ENCODE peak calls at places on chromosomes 4 and X, in six cellular contexts. One of them, this sample, is unnamed.

GRCh38 chr4:7061815-7062214 is 6.0 kb downstream of the GRPEL1 start:
- DNase-seq in M059J: no peak
- DNase-seq in NT2/D1: no peak
- DNase-seq in NCI-H2171: no peak
- DNase-seq in mucosa of gallbladder: no peak
- DNase-seq in suprapubic skin: no peak
- DNase-seq in this sample: no peak

GRCh38 chr4:104494822-104495559 is at the start of gene CXXC4:
- DNase-seq in suprapubic skin: peak; percentile 68
- DNase-seq in M059J: peak; percentile 19
- DNase-seq in NCI-H2171: peak; percentile 8
- DNase-seq in NT2/D1: no peak
- DNase-seq in mucosa of gallbladder: peak; percentile 57
- DNase-seq in this sample: peak; percentile 45

GRCh38 chrX:16465081-16465876 is 184.7 kb upstream of the S100G start:
- DNase-seq in NCI-H2171: no peak
- DNase-seq in suprapubic skin: no peak
- DNase-seq in NT2/D1: no peak
- DNase-seq in mucosa of gallbladder: no peak
- DNase-seq in M059J: peak; percentile 38
- DNase-seq in this sample: peak; percentile 29

GRCh38 chr4:125313989-125314602 is 659 bp upstream of the FAT4 start:
- DNase-seq in mucosa of gallbladder: no peak
- DNase-seq in NT2/D1: no peak
- DNase-seq in M059J: no peak
- DNase-seq in NCI-H2171: no peak
- DNase-seq in suprapubic skin: no peak
- DNase-seq in this sample: no peak

GRCh38 chr4:113397114-113397701 is 347.8 kb downstream of the ANK2 start:
- DNase-seq in NT2/D1: no peak
- DNase-seq in M059J: peak; percentile 9
- DNase-seq in suprapubic skin: no peak
- DNase-seq in mucosa of gallbladder: peak; percentile 14
- DNase-seq in NCI-H2171: no peak
- DNase-seq in this sample: peak; percentile 41

GRCh38 chr4:56859841-56860240 is 38.3 kb upstream of the SPINK2 start:
- DNase-seq in M059J: no peak
- DNase-seq in suprapubic skin: no peak
- DNase-seq in NCI-H2171: no peak
- DNase-seq in NT2/D1: no peak
- DNase-seq in mucosa of gallbladder: no peak
- DNase-seq in this sample: no peak

GRCh38 chr4:92035666-92036065 is 268.1 kb upstream of the GRID2 start:
- DNase-seq in NCI-H2171: no peak
- DNase-seq in NT2/D1: no peak
- DNase-seq in suprapubic skin: no peak
- DNase-seq in mucosa of gallbladder: no peak
- DNase-seq in M059J: peak; percentile 0
- DNase-seq in this sample: no peak

GRCh38 chrX:72314242-72314641 is 8.5 kb upstream of the CITED1 start:
- DNase-seq in NCI-H2171: no peak
- DNase-seq in NT2/D1: no peak
- DNase-seq in suprapubic skin: no peak
- DNase-seq in M059J: no peak
- DNase-seq in mucosa of gallbladder: no peak
- DNase-seq in this sample: no peak

GRCh38 chr4:88737304-88738015 is 39.8 kb upstream of the NAP1L5 start:
- DNase-seq in M059J: no peak
- DNase-seq in mucosa of gallbladder: no peak
- DNase-seq in suprapubic skin: no peak
- DNase-seq in NCI-H2171: peak; percentile 7
- DNase-seq in NT2/D1: no peak
- DNase-seq in this sample: peak; percentile 44

GRCh38 chrX:109987884-109988283 is 15.0 kb upstream of the TMEM164 start:
- DNase-seq in M059J: no peak
- DNase-seq in NT2/D1: no peak
- DNase-seq in NCI-H2171: no peak
- DNase-seq in mucosa of gallbladder: no peak
- DNase-seq in suprapubic skin: no peak
- DNase-seq in this sample: no peak

GRCh38 chr4:62550106-62550505 is 1350.0 kb downstream of the ADGRL3 start:
- DNase-seq in suprapubic skin: no peak
- DNase-seq in NT2/D1: no peak
- DNase-seq in NCI-H2171: no peak
- DNase-seq in mucosa of gallbladder: no peak
- DNase-seq in M059J: no peak
- DNase-seq in this sample: no peak

GRCh38 chr4:156971623-156972369 is at the start of gene PDGFC:
- DNase-seq in suprapubic skin: peak; percentile 88
- DNase-seq in NT2/D1: no peak
- DNase-seq in NCI-H2171: peak; percentile 27
- DNase-seq in mucosa of gallbladder: peak; percentile 76
- DNase-seq in M059J: peak; percentile 80
- DNase-seq in this sample: peak; percentile 85

GRCh38 chrX:53717205-53717604 is 30.7 kb upstream of the HUWE1 start:
- DNase-seq in NCI-H2171: no peak
- DNase-seq in mucosa of gallbladder: no peak
- DNase-seq in M059J: no peak
- DNase-seq in NT2/D1: no peak
- DNase-seq in suprapubic skin: no peak
- DNase-seq in this sample: no peak

GRCh38 chr4:68373513-68373912 is 23.6 kb upstream of the YTHDC1 start:
- DNase-seq in mucosa of gallbladder: peak; percentile 75
- DNase-seq in suprapubic skin: peak; percentile 82
- DNase-seq in NT2/D1: peak; percentile 59
- DNase-seq in M059J: peak; percentile 82
- DNase-seq in NCI-H2171: no peak
- DNase-seq in this sample: peak; percentile 79

GRCh38 chr4:47838445-47838844 is 578 bp upstream of the CORIN start:
- DNase-seq in mucosa of gallbladder: no peak
- DNase-seq in M059J: no peak
- DNase-seq in suprapubic skin: no peak
- DNase-seq in NT2/D1: no peak
- DNase-seq in NCI-H2171: no peak
- DNase-seq in this sample: no peak

GRCh38 chr4:162682651-162683050 is 484.0 kb downstream of the NAF1 start:
- DNase-seq in NT2/D1: no peak
- DNase-seq in suprapubic skin: no peak
- DNase-seq in M059J: peak; percentile 29
- DNase-seq in NCI-H2171: no peak
- DNase-seq in mucosa of gallbladder: peak; percentile 45
- DNase-seq in this sample: no peak

GRCh38 chr4:74624351-74625151 is 169.8 kb downstream of the BTC start:
- DNase-seq in NT2/D1: no peak
- DNase-seq in M059J: peak; percentile 92
- DNase-seq in suprapubic skin: no peak
- DNase-seq in mucosa of gallbladder: no peak
- DNase-seq in NCI-H2171: no peak
- DNase-seq in this sample: peak; percentile 97

GRCh38 chr4:139950568-139950967 is 203.4 kb downstream of the MAML3 start:
- DNase-seq in suprapubic skin: no peak
- DNase-seq in NCI-H2171: no peak
- DNase-seq in NT2/D1: no peak
- DNase-seq in M059J: peak; percentile 86
- DNase-seq in mucosa of gallbladder: no peak
- DNase-seq in this sample: peak; percentile 75

GRCh38 chr4:90641856-90642599 is 514.8 kb downstream of the CCSER1 start:
- DNase-seq in NCI-H2171: no peak
- DNase-seq in M059J: no peak
- DNase-seq in mucosa of gallbladder: no peak
- DNase-seq in NT2/D1: no peak
- DNase-seq in suprapubic skin: no peak
- DNase-seq in this sample: no peak

GRCh38 chr4:134018845-134019244 is 182.7 kb downstream of the PABPC4L start:
- DNase-seq in NCI-H2171: no peak
- DNase-seq in M059J: no peak
- DNase-seq in mucosa of gallbladder: no peak
- DNase-seq in NT2/D1: no peak
- DNase-seq in suprapubic skin: no peak
- DNase-seq in this sample: no peak

GRCh38 chrX:111086521-111087127 is 9.4 kb upstream of the PAK3 start:
- DNase-seq in NCI-H2171: no peak
- DNase-seq in mucosa of gallbladder: no peak
- DNase-seq in NT2/D1: peak; percentile 84
- DNase-seq in suprapubic skin: no peak
- DNase-seq in M059J: no peak
- DNase-seq in this sample: no peak

GRCh38 chr4:69781458-69782418 is 21.3 kb upstream of the SULT1B1 start:
- DNase-seq in suprapubic skin: no peak
- DNase-seq in mucosa of gallbladder: no peak
- DNase-seq in NT2/D1: no peak
- DNase-seq in M059J: no peak
- DNase-seq in NCI-H2171: no peak
- DNase-seq in this sample: no peak

GRCh38 chrX:1103360-1103759 is 109.1 kb downstream of the CRLF2 start:
- DNase-seq in NCI-H2171: no peak
- DNase-seq in mucosa of gallbladder: no peak
- DNase-seq in suprapubic skin: no peak
- DNase-seq in M059J: no peak
- DNase-seq in NT2/D1: no peak
- DNase-seq in this sample: no peak

GRCh38 chr4:56077676-56078075 is 128.9 kb downstream of the CEP135 start:
- DNase-seq in mucosa of gallbladder: no peak
- DNase-seq in suprapubic skin: no peak
- DNase-seq in NT2/D1: no peak
- DNase-seq in M059J: no peak
- DNase-seq in NCI-H2171: no peak
- DNase-seq in this sample: peak; percentile 23

GRCh38 chrX:2320089-2320488 is 180.7 kb downstream of the DHRSX start:
- DNase-seq in suprapubic skin: no peak
- DNase-seq in mucosa of gallbladder: no peak
- DNase-seq in NCI-H2171: no peak
- DNase-seq in M059J: no peak
- DNase-seq in NT2/D1: no peak
- DNase-seq in this sample: no peak

GRCh38 chr4:24551492-24552330 is 32.6 kb downstream of the DHX15 start:
- DNase-seq in M059J: peak; percentile 72
- DNase-seq in mucosa of gallbladder: no peak
- DNase-seq in NCI-H2171: no peak
- DNase-seq in NT2/D1: no peak
- DNase-seq in suprapubic skin: no peak
- DNase-seq in this sample: peak; percentile 74

GRCh38 chr4:174198396-174199179 is 84.9 kb downstream of the FBXO8 start:
- DNase-seq in NT2/D1: no peak
- DNase-seq in mucosa of gallbladder: peak; percentile 79
- DNase-seq in M059J: peak; percentile 84
- DNase-seq in suprapubic skin: no peak
- DNase-seq in NCI-H2171: no peak
- DNase-seq in this sample: peak; percentile 88